ENCODE peak calls at places on chromosomes 7 and 10, in nine cellular contexts. R is GM20000; N is H9; M is gastrocnemius medialis; D is AG04449; A is CD8-positive, alpha-beta T cell; H is cardiac muscle cell; E is fibroblast of lung; Z is kidney. C is an unnamed sample.

GRCh38 chr7:45156516-45157272 is 897 bp upstream of the RAMP3 start:
- DNase-seq in R (no peak), N (no peak), D (no peak), H (no peak), A (no peak), Z (peak), E (no peak), M (no peak), C (no peak)

GRCh38 chr7:78226059-78226658 is 427.6 kb downstream of the PHTF2 start:
- DNase-seq in M (no peak), Z (no peak), R (peak), H (peak), D (no peak), N (peak), E (peak), A (no peak), C (no peak)

GRCh38 chr10:102718220-102718619 is 3.8 kb downstream of the SFXN2 start:
- DNase-seq in D (no peak), A (no peak), R (no peak), M (peak), N (peak), H (peak), E (peak), Z (no peak), C (peak)

GRCh38 chr10:35598379-35598778 is 6.8 kb upstream of the GJD4 start:
- DNase-seq in D (no peak), Z (no peak), N (no peak), E (no peak), H (peak), R (no peak), A (no peak), M (no peak), C (no peak)

GRCh38 chr10:58030208-58030607 is 237.5 kb downstream of the IPMK start:
- DNase-seq in D (no peak), M (no peak), A (no peak), E (no peak), N (no peak), H (no peak), Z (no peak), R (no peak), C (no peak)

GRCh38 chr10:77972148-77972547 is 45.6 kb upstream of the DLG5 start:
- DNase-seq in Z (no peak), H (no peak), A (no peak), E (peak), N (no peak), R (no peak), D (no peak), M (no peak), C (no peak)

GRCh38 chr10:35639651-35640311 is 2.3 kb downstream of the FZD8 start:
- DNase-seq in R (peak), A (no peak), M (no peak), E (peak), N (peak), D (no peak), H (peak), Z (peak), C (peak)

GRCh38 chr10:103481974-103482531 is 3.0 kb upstream of the CALHM3 start:
- DNase-seq in H (peak), M (no peak), D (no peak), Z (no peak), N (no peak), R (peak), E (peak), A (no peak), C (no peak)

GRCh38 chr10:24701447-24701846 is 22.2 kb downstream of the ARHGAP21 start:
- DNase-seq in D (no peak), N (no peak), E (no peak), A (no peak), R (peak), M (no peak), Z (no peak), H (peak), C (no peak)

GRCh38 chr7:152000191-152000590 is 25.3 kb upstream of the GALNT11 start:
- DNase-seq in R (no peak), E (no peak), N (no peak), Z (no peak), M (no peak), A (no peak), D (no peak), H (peak), C (no peak)

GRCh38 chr10:115972426-115972825 is 300.6 kb downstream of the GFRA1 start:
- DNase-seq in A (no peak), E (no peak), M (no peak), D (no peak), Z (no peak), R (no peak), H (no peak), N (no peak), C (no peak)

GRCh38 chr7:114086906-114087651 is 168.3 kb upstream of the PPP1R3A start:
- DNase-seq in E (peak), Z (no peak), D (no peak), M (peak), A (no peak), R (peak), H (peak), N (no peak), C (no peak)

GRCh38 chr10:63437334-63437949 is 28.3 kb downstream of the JMJD1C start:
- DNase-seq in A (no peak), N (no peak), Z (no peak), H (no peak), R (no peak), M (no peak), D (no peak), E (no peak), C (no peak)

GRCh38 chr7:30510124-30511074 is 5.8 kb upstream of the GGCT start:
- DNase-seq in M (no peak), D (no peak), E (peak), N (no peak), A (peak), R (no peak), Z (no peak), H (peak), C (no peak)

GRCh38 chr10:49694466-49694865 is 15.0 kb downstream of the C10orf53 start:
- DNase-seq in M (no peak), A (no peak), Z (no peak), E (no peak), R (no peak), N (no peak), D (no peak), H (no peak), C (no peak)
- TF ChIP-seq CTCF in M (no peak), A (no peak), Z (no peak), E (no peak), R (no peak), N (no peak), D (no peak), H (no peak), C (no peak)

DNA sequence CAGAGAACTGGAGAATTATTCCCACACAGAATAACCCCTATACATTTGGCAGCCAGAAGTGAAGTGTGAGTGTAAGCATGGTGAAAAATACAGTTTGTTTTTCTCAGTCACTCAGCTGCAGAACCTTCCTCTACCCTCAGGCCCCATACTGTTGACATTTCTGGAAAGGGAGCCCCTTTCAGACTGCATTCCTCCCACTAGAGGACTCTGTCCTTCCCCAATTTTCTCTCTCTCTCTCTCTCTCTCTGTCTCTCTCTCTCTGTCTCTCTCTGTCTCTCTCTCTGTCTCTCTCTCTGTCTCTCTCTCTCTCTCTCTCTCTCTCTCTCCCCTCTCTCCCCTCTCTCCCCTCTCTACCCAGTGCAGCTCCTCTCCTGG is 86.8 kb upstream of the STEAP1B start:
- DNase-seq in N (peak), Z (no peak), E (peak), H (peak), A (no peak), R (no peak), D (no peak), M (no peak), C (no peak)
- TF ChIP-seq CTCF in N (peak), Z (peak), E (peak), H (peak), A (no peak), R (no peak), D (peak), M (peak), C (no peak)

GRCh38 chr7:111931016-111931517 is 275.1 kb downstream of the DOCK4 start:
- DNase-seq in A (no peak), N (peak), R (no peak), M (no peak), Z (no peak), H (peak), D (no peak), E (peak), C (no peak)

GRCh38 chr7:111927383-111928019 is 278.7 kb downstream of the DOCK4 start:
- DNase-seq in H (no peak), D (no peak), N (no peak), Z (no peak), E (no peak), M (no peak), A (no peak), R (no peak), C (no peak)

GRCh38 chr7:111931958-111932357 is 274.2 kb downstream of the DOCK4 start:
- DNase-seq in H (no peak), M (no peak), N (no peak), A (no peak), E (peak), D (no peak), R (no peak), Z (no peak), C (no peak)

GRCh38 chr7:111933614-111934013 is 272.6 kb downstream of the DOCK4 start:
- DNase-seq in N (no peak), Z (no peak), E (no peak), R (no peak), H (no peak), M (no peak), A (no peak), D (no peak), C (no peak)

DNA sequence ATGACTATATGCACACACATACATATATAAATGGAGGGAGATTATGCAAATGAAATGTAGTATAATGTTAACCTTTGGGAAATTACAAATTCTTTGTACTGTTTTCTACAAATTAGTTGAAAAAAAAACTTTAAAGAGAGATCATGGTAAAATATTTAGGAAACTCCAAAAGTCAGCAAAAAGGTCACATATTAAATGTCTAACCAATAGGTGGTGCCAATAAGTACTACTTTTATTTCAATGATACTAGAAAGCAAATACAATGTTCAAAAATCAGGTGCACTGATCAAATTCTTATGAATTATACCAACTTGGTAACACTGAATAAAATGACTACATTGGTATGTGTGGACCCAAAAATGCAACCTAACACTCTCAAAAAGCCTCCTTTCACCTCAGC is 276.9 kb downstream of the DOCK4 start:
- DNase-seq in A (no peak), N (no peak), H (no peak), D (no peak), M (no peak), R (no peak), E (no peak), Z (no peak), C (no peak)
- TF ChIP-seq CTCF in A (no peak), N (no peak), H (no peak), D (no peak), M (no peak), R (no peak), E (no peak), Z (no peak), C (no peak)

DNA sequence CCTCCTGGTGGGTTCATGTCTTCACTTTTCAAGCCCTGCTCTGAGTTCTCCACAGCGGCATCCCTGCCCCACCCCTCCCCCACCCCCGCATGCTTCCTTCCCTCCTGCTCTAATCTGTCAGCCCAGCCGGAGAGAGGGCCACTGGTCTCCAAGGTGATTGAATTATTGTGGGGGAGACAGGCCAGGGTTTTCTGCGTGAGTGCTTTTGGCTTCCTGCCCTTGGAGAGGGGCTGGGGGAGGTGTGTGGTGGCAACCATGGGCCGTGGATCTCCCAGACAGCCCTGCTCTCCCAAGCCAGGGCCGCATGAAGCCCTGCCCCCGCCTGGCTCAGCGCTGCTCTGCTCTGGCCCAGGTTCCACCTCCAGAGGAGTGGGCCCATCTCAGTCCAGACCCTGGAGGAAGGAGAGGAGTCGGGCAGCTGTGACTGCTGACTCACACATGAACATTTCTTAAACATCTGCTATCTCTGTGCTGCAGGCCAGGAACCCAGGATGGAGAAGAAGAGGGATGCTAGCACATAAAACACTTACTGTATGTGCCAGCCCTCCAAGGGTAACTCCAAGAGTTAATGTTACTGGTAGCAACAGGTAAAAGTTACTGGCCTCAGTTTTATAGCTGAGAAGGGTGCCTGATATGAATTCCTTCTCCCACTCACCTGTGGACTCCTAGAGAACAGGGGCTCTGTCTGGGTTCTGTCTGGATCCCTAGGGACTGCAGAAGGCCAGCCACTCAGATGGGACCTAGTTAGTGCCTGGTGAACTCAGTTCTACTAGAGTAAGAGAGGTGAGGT is 110.0 kb downstream of the ZMIZ1 start:
- DNase-seq in R (no peak), Z (peak), E (peak), A (no peak), D (no peak), N (no peak), H (peak), M (no peak), C (no peak)
- TF ChIP-seq CTCF in R (no peak), Z (no peak), E (no peak), A (no peak), D (peak), N (no peak), H (no peak), M (no peak), C (no peak)

DNA sequence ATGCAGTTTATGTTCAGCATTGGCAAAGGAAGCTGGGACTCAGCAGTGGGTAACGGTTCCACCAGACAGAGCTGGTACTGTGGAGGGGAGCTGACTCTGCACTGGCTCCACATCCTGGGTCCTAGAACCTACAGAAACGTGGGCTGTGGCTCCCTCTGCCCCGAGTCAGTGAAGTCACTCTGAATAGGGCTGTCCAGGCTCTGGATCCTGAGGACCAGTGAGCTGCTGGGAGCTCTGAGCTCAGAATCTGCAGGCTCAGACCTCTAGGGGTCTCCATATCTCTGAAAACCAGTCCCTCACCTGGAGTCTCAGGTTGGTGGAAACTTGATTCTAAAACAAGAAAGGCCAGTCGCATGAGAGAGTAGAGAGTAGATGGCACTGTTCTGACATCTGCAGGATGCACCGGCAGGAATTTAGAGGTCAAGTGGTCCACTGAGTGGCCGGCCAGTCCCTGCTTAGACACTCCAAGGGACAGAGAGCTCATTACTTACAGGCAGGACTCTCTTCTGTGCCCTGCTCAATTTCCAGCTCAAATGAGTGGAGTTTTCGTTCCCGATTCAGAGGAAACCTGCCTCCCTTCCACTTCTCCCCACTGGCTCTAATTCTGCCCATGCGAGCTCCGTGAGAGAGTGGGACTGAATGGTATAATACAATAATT is 18.6 kb downstream of the NPFFR1 start:
- DNase-seq in D (no peak), H (no peak), R (peak), E (no peak), Z (no peak), N (peak), A (no peak), M (no peak), C (no peak)
- TF ChIP-seq CTCF in D (no peak), H (peak), R (peak), E (no peak), Z (peak), N (peak), A (no peak), M (no peak), C (no peak)

DNA sequence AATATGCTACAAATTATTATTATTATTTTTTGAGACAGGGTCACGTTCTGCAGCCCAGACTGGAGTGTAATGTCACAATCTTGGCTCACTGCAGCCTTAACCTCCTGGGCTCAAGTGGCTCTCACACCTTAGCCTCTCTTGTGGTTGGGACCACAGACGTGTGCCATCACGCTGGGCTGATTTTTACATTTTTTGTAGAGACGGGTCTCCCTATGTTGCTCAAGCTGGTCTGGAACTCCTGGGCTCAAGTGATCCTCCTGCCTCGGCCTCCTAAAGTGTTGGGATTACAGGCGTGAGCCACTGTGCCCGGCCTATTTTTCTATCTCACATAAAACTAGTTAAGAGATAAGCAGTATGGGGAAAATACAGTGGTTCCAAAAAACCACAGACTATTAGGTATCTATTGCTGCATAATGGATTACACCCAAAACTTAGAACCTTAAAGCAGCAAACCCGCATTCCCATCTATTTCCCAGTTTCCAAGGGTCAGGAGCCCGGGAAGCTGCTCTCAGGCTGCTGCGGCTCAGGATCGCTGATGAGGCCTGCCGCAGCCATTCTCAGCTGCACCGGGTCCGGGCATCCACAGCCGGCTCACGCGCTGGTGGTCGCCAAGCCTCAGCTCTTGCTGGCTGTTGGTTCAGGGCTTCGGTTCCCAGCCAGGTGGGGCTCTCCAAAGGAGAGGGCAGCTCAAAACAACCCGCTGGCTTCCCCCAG is 128.3 kb downstream of the UBE2H start:
- DNase-seq in D (no peak), R (no peak), A (no peak), H (no peak), M (no peak), Z (no peak), N (no peak), E (no peak), C (no peak)
- TF ChIP-seq CTCF in D (no peak), R (no peak), A (no peak), H (no peak), M (no peak), Z (no peak), N (no peak), E (no peak), C (no peak)

DNA sequence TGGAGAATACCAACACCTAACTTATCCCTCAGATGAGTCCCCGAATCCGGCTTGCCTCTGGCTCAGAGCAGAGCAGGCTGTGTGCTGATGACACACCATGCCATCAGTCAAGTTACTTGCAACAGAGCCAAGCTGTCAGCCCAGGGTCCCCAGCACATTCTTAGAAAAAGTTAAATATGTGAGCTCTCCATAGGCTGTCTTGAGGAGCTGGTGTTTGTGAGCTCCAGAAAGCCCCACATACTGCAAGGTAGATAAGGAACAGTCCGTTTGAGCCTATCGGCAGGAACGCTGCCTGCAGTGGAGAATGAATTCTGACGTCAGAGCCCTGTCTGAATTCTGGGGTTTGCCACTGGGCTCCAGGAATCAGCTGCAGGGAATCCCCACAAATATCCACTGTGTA is 3.8 kb downstream of the SFXN4 start:
- DNase-seq in Z (no peak), N (no peak), H (peak), A (no peak), R (no peak), D (no peak), M (no peak), E (peak), C (no peak)
- TF ChIP-seq CTCF in Z (no peak), N (no peak), H (peak), A (no peak), R (no peak), D (no peak), M (no peak), E (peak), C (no peak)

GRCh38 chr10:55283041-55283440 is 482.0 kb upstream of the PCDH15 start:
- DNase-seq in E (peak), H (no peak), N (no peak), R (no peak), Z (no peak), A (no peak), M (no peak), D (no peak), C (no peak)

DNA sequence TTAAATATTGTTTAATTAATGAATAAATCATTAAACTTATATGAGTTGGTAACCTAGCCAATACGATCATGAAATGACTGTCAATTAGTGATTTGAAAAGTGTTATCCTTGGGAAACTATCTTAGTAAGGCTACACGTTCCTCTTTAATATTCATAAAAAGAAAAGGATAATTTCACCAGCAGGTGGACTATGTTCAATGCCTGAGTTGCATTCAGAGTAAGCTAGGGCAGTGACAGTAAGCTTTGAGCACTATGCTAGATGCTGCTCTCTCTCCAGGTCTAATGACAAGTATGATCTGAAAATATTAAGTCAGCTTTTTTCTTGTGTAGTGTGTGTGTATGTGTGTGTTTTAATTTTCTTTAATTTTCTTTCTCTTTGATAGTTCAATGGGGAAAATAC is 486.3 kb upstream of the PCDH15 start:
- DNase-seq in D (no peak), N (no peak), E (peak), R (no peak), M (no peak), A (no peak), H (no peak), Z (no peak), C (no peak)
- TF ChIP-seq CTCF in D (no peak), N (no peak), E (no peak), R (no peak), M (no peak), A (no peak), H (no peak), Z (no peak), C (no peak)

C was measured in mesothelial cell of epicardium.